ENCODE peak calls at places on chromosomes 4 and X, in four cellular contexts. I is KBM-7; Y is activated CD4-positive, alpha-beta T cell treated with anti-CD3 and anti-CD28 coated beads, Interleukin-2, amount 50 U/mL, for 1 hour; W is anterior cingulate cortex. M is an unnamed sample.

GRCh38 chrX:71214152-71214551 is 8.9 kb upstream of the GJB1 start:
- DNase-seq in W (no peak), I (no peak), Y (no peak), M (no peak)

GRCh38 chrX:134735015-134735414 is 76.7 kb upstream of the PLAC1 start:
- DNase-seq in I (no peak), W (no peak), Y (no peak), M (no peak)

GRCh38 chrX:48666649-48667048 is 16.9 kb upstream of the WAS start:
- DNase-seq in Y (no peak), I (no peak), W (no peak), M (no peak)

GRCh38 chrX:68599256-68600152 is 48.0 kb upstream of the STARD8 start:
- DNase-seq in W (no peak), Y (no peak), I (peak), M (peak)

GRCh38 chrX:54178100-54178940 is 4.7 kb downstream of the FAM120C start:
- DNase-seq in Y (no peak), W (no peak), I (no peak), M (peak)

GRCh38 chrX:80879916-80880315 is 70.2 kb upstream of the BRWD3 start:
- DNase-seq in I (no peak), W (no peak), Y (no peak), M (no peak)

GRCh38 chr4:169484485-169484884 is 127.9 kb downstream of the NEK1 start:
- DNase-seq in W (no peak), I (no peak), Y (no peak), M (no peak)

GRCh38 chrX:11867610-11868345 is 109.7 kb downstream of the MSL3 start:
- DNase-seq in W (no peak), I (no peak), Y (no peak), M (peak)

GRCh38 chr4:54440394-54441223 is 211.5 kb downstream of the PDGFRA start:
- DNase-seq in W (no peak), I (peak), Y (no peak), M (peak)

GRCh38 chr4:30536231-30536630 is 183.9 kb upstream of the PCDH7 start:
- DNase-seq in Y (no peak), W (no peak), I (no peak), M (no peak)

GRCh38 chr4:2248821-2249261 is 6.9 kb upstream of the HAUS3 start:
- DNase-seq in I (no peak), Y (no peak), W (no peak), M (no peak)

GRCh38 chr4:169724251-169724650 is 33.5 kb downstream of the HPF1 start:
- DNase-seq in Y (no peak), I (no peak), W (no peak), M (no peak)

GRCh38 chr4:119106036-119107000 is 29.3 kb upstream of the MYOZ2 start:
- DNase-seq in Y (no peak), W (no peak), I (no peak), M (no peak)

GRCh38 chrX:70421618-70422017 is 1.5 kb upstream of the GDPD2 start:
- DNase-seq in W (peak), Y (no peak), I (no peak), M (no peak)

GRCh38 chr4:164529486-164529885 is 224.4 kb upstream of the SMIM31 start:
- DNase-seq in I (no peak), W (no peak), Y (no peak), M (no peak)

GRCh38 chrX:39688576-39689373 is 409.0 kb downstream of the BCOR start:
- DNase-seq in I (peak), W (peak), Y (peak), M (peak)

GRCh38 chr4:65007841-65008439 is 598.7 kb upstream of the TECRL start:
- DNase-seq in W (no peak), Y (no peak), I (peak), M (peak)

GRCh38 chr4:186946682-186947294 is 223.1 kb upstream of the FAT1 start:
- DNase-seq in W (no peak), I (no peak), Y (no peak), M (no peak)

GRCh38 chr4:153148796-153149195 is 55.4 kb upstream of the TRIM2 start:
- DNase-seq in Y (no peak), I (no peak), W (no peak), M (no peak)

GRCh38 chrX:42098897-42099296 is 175.5 kb upstream of the CASK start:
- DNase-seq in Y (no peak), I (no peak), W (no peak), M (no peak)

GRCh38 chrX:68647156-68647957 is at the start of gene STARD8:
- DNase-seq in W (no peak), I (no peak), Y (no peak), M (peak)

GRCh38 chr4:85779165-85779564 is 304.2 kb downstream of the ARHGAP24 start:
- DNase-seq in W (no peak), Y (no peak), I (no peak), M (peak)

GRCh38 chrX:113828470-113828869 is 755.4 kb upstream of the HTR2C start:
- DNase-seq in Y (no peak), I (no peak), W (no peak), M (no peak)

GRCh38 chr4:52939739-52940138 is 77.6 kb downstream of the RASL11B start:
- DNase-seq in W (peak), Y (no peak), I (no peak), M (no peak)

GRCh38 chr4:106365613-106366012 is 3.0 kb downstream of the GIMD1 start:
- DNase-seq in I (no peak), W (no peak), Y (no peak), M (peak)

GRCh38 chr4:173929921-173930320 is 353.5 kb downstream of the FBXO8 start:
- DNase-seq in W (no peak), Y (no peak), I (no peak), M (no peak)

GRCh38 chr4:90012918-90013317 is 114.3 kb upstream of the CCSER1 start:
- DNase-seq in W (no peak), I (no peak), Y (no peak), M (no peak)

GRCh38 chr4:1234296-1234695 is 14.6 kb downstream of the CTBP1 start:
- DNase-seq in W (no peak), Y (no peak), I (no peak), M (no peak)

M was measured in OCI-M1.